ENCODE peak calls at places on chromosomes 5 and 9, in four cellular contexts. V is mucosa of descending colon; L is CD4-positive, alpha-beta T cell; T is spleen. Q is an unnamed sample.
A peak's percentile ranks its signal among the peaks of the same experiment; 100 is the strongest.

GRCh38 chr5:134503088-134503936 is 22.2 kb upstream of the JADE2 start:
- DNase-seq in V (peak; percentile 64), L (peak; percentile 54), T (peak; percentile 80), Q (peak; percentile 87)

GRCh38 chr5:122200456-122200855 is 71.1 kb downstream of the ZNF474 start:
- DNase-seq in V (no peak), L (no peak), T (no peak), Q (no peak)

GRCh38 chr9:134709512-134710270 is 68.1 kb downstream of the COL5A1 start:
- DNase-seq in V (peak; percentile 19), L (no peak), T (no peak), Q (peak; percentile 75)

GRCh38 chr5:79517601-79518000 is 3.7 kb upstream of the HOMER1 start:
- DNase-seq in V (no peak), L (no peak), T (no peak), Q (no peak)

GRCh38 chr9:27150758-27151431 is 41.9 kb downstream of the TEK start:
- DNase-seq in V (no peak), L (no peak), T (no peak), Q (no peak)

GRCh38 chr9:93951655-93952118 is 3.5 kb downstream of the BARX1 start:
- DNase-seq in V (no peak), L (no peak), T (no peak), Q (no peak)

GRCh38 chr9:133351908-133352634 is 4.1 kb downstream of the RPL7A start:
- DNase-seq in V (peak; percentile 42), L (no peak), T (no peak), Q (peak; percentile 76)

GRCh38 chr5:163696270-163696887 is 191.0 kb downstream of the MAT2B start:
- DNase-seq in V (peak; percentile 68), L (no peak), T (no peak), Q (peak; percentile 72)

GRCh38 chr5:55140908-55141665 is 18.9 kb upstream of the GPX8 start:
- DNase-seq in V (no peak), L (no peak), T (no peak), Q (no peak)

GRCh38 chr9:124429530-124429867 is 14.3 kb upstream of the PSMB7 start:
- DNase-seq in V (no peak), L (no peak), T (no peak), Q (no peak)

GRCh38 chr5:126917918-126918623 is 112.3 kb downstream of the MARCHF3 start:
- DNase-seq in V (no peak), L (no peak), T (no peak), Q (peak; percentile 27)

GRCh38 chr5:82901281-82901888 is 175.8 kb downstream of the TMEM167A start:
- DNase-seq in V (no peak), L (no peak), T (no peak), Q (no peak)

GRCh38 chr9:36112516-36112915 is 24.0 kb upstream of the GLIPR2 start:
- DNase-seq in V (no peak), L (no peak), T (no peak), Q (no peak)

GRCh38 chr9:16029056-16029615 is 476.3 kb downstream of the CCDC171 start:
- DNase-seq in V (no peak), L (no peak), T (no peak), Q (no peak)

GRCh38 chr9:127451681-127452480 is 571 bp downstream of the LRSAM1 start:
- DNase-seq in V (peak; percentile 62), L (peak; percentile 35), T (peak; percentile 90), Q (peak; percentile 72)

GRCh38 chr9:127537792-127538191 is 74.3 kb upstream of the STXBP1 start:
- DNase-seq in V (no peak), L (no peak), T (no peak), Q (no peak)

GRCh38 chr5:76470978-76471377 is 67.9 kb downstream of the IQGAP2 start:
- DNase-seq in V (no peak), L (no peak), T (no peak), Q (no peak)

GRCh38 chr5:175321927-175322532 is 122.0 kb downstream of the DRD1 start:
- DNase-seq in V (peak; percentile 47), L (no peak), T (no peak), Q (peak; percentile 41)

GRCh38 chr9:77598961-77599360 is 49.2 kb downstream of the GNA14 start:
- DNase-seq in V (no peak), L (no peak), T (no peak), Q (no peak)

GRCh38 chr5:142293486-142293885 is 31.3 kb downstream of the SPRY4 start:
- DNase-seq in V (no peak), L (no peak), T (no peak), Q (no peak)

GRCh38 chr5:37005252-37005651 is 128.7 kb downstream of the NIPBL start:
- DNase-seq in V (no peak), L (no peak), T (no peak), Q (peak; percentile 12)

GRCh38 chr5:11502783-11503182 is 401.5 kb downstream of the CTNND2 start:
- DNase-seq in V (no peak), L (no peak), T (no peak), Q (no peak)

GRCh38 chr9:104301770-104302169 is 202.3 kb upstream of the OR13F1 start:
- DNase-seq in V (no peak), L (no peak), T (no peak), Q (no peak)

GRCh38 chr9:109474170-109474569 is 23.9 kb downstream of the PTPN3 start:
- DNase-seq in V (no peak), L (no peak), T (no peak), Q (no peak)

GRCh38 chr5:87034562-87034961 is 233.1 kb upstream of the RASA1 start:
- DNase-seq in V (no peak), L (no peak), T (no peak), Q (no peak)

GRCh38 chr9:75455444-75455921 is 367.2 kb downstream of the OSTF1 start:
- DNase-seq in V (peak; percentile 27), L (no peak), T (no peak), Q (no peak)

GRCh38 chr9:91126761-91127420 is 234.8 kb downstream of the AUH start:
- DNase-seq in V (no peak), L (no peak), T (no peak), Q (peak; percentile 50)

Q was measured in AG08396.